ENCODE peak calls at places on chromosomes 1 and 21, in five cellular contexts. B is pons; T is AG04450; C is activated CD8-positive, alpha-beta memory T cell treated with anti-CD3 and anti-CD28 coated beads for 1 hour; I is stimulated activated CD8-positive, alpha-beta memory T cell treated with anti-CD3 and anti-CD28 coated beads, Interleukin-4, amount 100 ng/mL, for 4 hours. O is an unnamed sample.
A peak's percentile ranks its signal among the peaks of the same experiment; 100 is the strongest.

GRCh38 chr1:188062456-188062855 is 1233.7 kb downstream of the PLA2G4A start:
- DNase-seq in B (no peak), T (no peak), I (no peak), C (no peak), O (no peak)

GRCh38 chr1:50516056-50516455 is 92.8 kb upstream of the DMRTA2 start:
- DNase-seq in T (no peak), B (no peak), C (no peak), I (no peak), O (no peak)

GRCh38 chr1:10171105-10171767 is 39.1 kb upstream of the KIF1B start:
- DNase-seq in T (no peak), C (no peak), I (no peak), B (no peak), O (no peak)

GRCh38 chr21:43361127-43361492 is 65.8 kb downstream of the SIK1 start:
- DNase-seq in B (no peak), I (no peak), T (no peak), C (no peak), O (no peak)

GRCh38 chr21:46039891-46040660 is 57.8 kb upstream of the COL6A2 start:
- DNase-seq in C (no peak), B (no peak), T (no peak), I (no peak), O (no peak)

GRCh38 chr1:163307479-163308171 is 14.1 kb upstream of the NUF2 start:
- DNase-seq in I (no peak), B (no peak), T (peak; percentile 71), C (no peak), O (no peak)

GRCh38 chr1:59406437-59407164 is 109.7 kb downstream of the FGGY start:
- DNase-seq in I (no peak), C (no peak), B (no peak), T (no peak), O (no peak)

GRCh38 chr21:32371913-32372314 is 20.9 kb downstream of the URB1 start:
- DNase-seq in C (no peak), T (peak; percentile 52), B (no peak), I (no peak), O (peak; percentile 96)

GRCh38 chr21:31294691-31295090 is 49.4 kb downstream of the TIAM1 start:
- DNase-seq in I (no peak), T (no peak), C (no peak), B (no peak), O (no peak)

GRCh38 chr21:36079010-36079649 is 9.3 kb downstream of the CBR1 start:
- DNase-seq in B (no peak), I (no peak), C (no peak), T (no peak), O (no peak)

O was measured in dermis blood vessel endothelial cell.